ENCODE peak calls at places on chromosomes 6 and 20, in four cellular contexts. Y is renal cortical epithelial cell, L is stromal cell of bone marrow, U is osteocyte. X is an unnamed sample.

GRCh38 chr20:45300961-45301360 is 5.7 kb upstream of the RBPJL start:
- DNase-seq in Y (no peak), L (no peak), U (no peak), X (peak; percentile 86)

GRCh38 chr6:3282461-3283236 is 23.9 kb downstream of the PSMG4 start:
- DNase-seq in Y (no peak), L (peak; percentile 25), U (no peak), X (no peak)

GRCh38 chr20:63782051-63782471 is 42.5 kb downstream of the SLC2A4RG start:
- DNase-seq in Y (no peak), L (no peak), U (no peak), X (peak; percentile 63)

GRCh38 chr6:50791900-50792508 is 26.7 kb upstream of the TFAP2B start:
- DNase-seq in Y (peak; percentile 56), L (peak; percentile 9), U (no peak), X (peak; percentile 59)

GRCh38 chr20:24773751-24774201 is 175.3 kb upstream of the CST7 start:
- DNase-seq in Y (peak; percentile 97), L (peak; percentile 77), U (peak; percentile 63), X (no peak)

GRCh38 chr6:111673086-111673485 is 67.4 kb upstream of the TRAF3IP2 start:
- DNase-seq in Y (no peak), L (no peak), U (no peak), X (no peak)

GRCh38 chr6:70843328-70843918 is 113.4 kb downstream of the B3GAT2 start:
- DNase-seq in Y (no peak), L (no peak), U (no peak), X (no peak)

GRCh38 chr6:53815381-53816119 is 20.7 kb downstream of the LRRC1 start:
- DNase-seq in Y (no peak), L (no peak), U (no peak), X (no peak)

GRCh38 chr20:10171864-10172751 is 46.5 kb upstream of the SNAP25 start:
- DNase-seq in Y (peak; percentile 25), L (no peak), U (no peak), X (peak; percentile 83)

GRCh38 chr6:32154514-32155161 is 697 bp downstream of the PPT2 start:
- DNase-seq in Y (peak; percentile 68), L (no peak), U (no peak), X (peak; percentile 89)

GRCh38 chr6:84773431-84774173 is 9.2 kb upstream of the TBX18 start:
- DNase-seq in Y (no peak), L (no peak), U (no peak), X (peak; percentile 77)

GRCh38 chr6:53042112-53042511 is 23.1 kb upstream of the FBXO9 start:
- DNase-seq in Y (peak; percentile 91), L (peak; percentile 85), U (no peak), X (no peak)

GRCh38 chr6:149545258-149545753 is 537 bp downstream of the PPIL4 start:
- DNase-seq in Y (peak; percentile 67), L (peak; percentile 63), U (peak; percentile 89), X (peak; percentile 46)

GRCh38 chr20:1633535-1633934 is 13.7 kb upstream of the SIRPB1 start:
- DNase-seq in Y (peak; percentile 11), L (no peak), U (no peak), X (no peak)

GRCh38 chr6:30770164-30770563 is 25.8 kb upstream of the IER3 start:
- DNase-seq in Y (peak; percentile 70), L (no peak), U (no peak), X (no peak)

GRCh38 chr20:57426156-57426769 is 35.1 kb downstream of the RBM38 start:
- DNase-seq in Y (no peak), L (no peak), U (no peak), X (peak; percentile 72)

GRCh38 chr6:135346747-135347146 is 150.8 kb downstream of the AHI1 start:
- DNase-seq in Y (no peak), L (no peak), U (no peak), X (no peak)

GRCh38 chr6:25254671-25255070 is 24.5 kb upstream of the CARMIL1 start:
- DNase-seq in Y (no peak), L (no peak), U (no peak), X (no peak)

GRCh38 chr6:139801571-139802321 is 427.3 kb upstream of the CITED2 start:
- DNase-seq in Y (peak; percentile 29), L (no peak), U (no peak), X (peak; percentile 29)

X was measured in H7.